ENCODE peak calls at places on chromosomes 5 and 9, in seven cellular contexts. G is H1, P is neuronal stem cell, O is IMR-90, W is mesendoderm, Y is H9, F is mesenchymal stem cell. I is an unnamed sample.

GRCh38 chr9:132728497-132728896 is 58.2 kb downstream of the GTF3C4 start:
- DNase-seq in W (no peak), F (no peak), Y (no peak), O (no peak), G (no peak), P (no peak), I (no peak)

GRCh38 chr5:88956416-88956815 is 73.4 kb upstream of the MEF2C start:
- DNase-seq in G (no peak), F (no peak), W (peak), P (no peak), O (no peak), Y (no peak), I (no peak)

GRCh38 chr9:6827370-6827949 is 69.7 kb downstream of the KDM4C start:
- DNase-seq in Y (no peak), P (peak), F (peak), G (peak), W (peak), O (peak), I (peak)

GRCh38 chr9:93091453-93092081 is 4.5 kb upstream of the CARD19 start:
- DNase-seq in G (no peak), P (no peak), W (peak), Y (peak), O (peak), F (peak), I (peak)

GRCh38 chr5:65102826-65103673 is 334.3 kb downstream of the CWC27 start:
- DNase-seq in O (peak), G (peak), W (peak), F (peak), P (no peak), Y (peak), I (peak)

GRCh38 chr5:42951847-42952411 is 88.2 kb downstream of the ANXA2R start:
- DNase-seq in F (no peak), P (no peak), Y (no peak), W (no peak), G (no peak), O (peak), I (peak)

GRCh38 chr5:180330810-180331646 is 22.1 kb downstream of the GFPT2 start:
- DNase-seq in G (no peak), P (no peak), F (peak), W (peak), Y (peak), O (peak), I (peak)

GRCh38 chr9:99699386-99699785 is 122.3 kb upstream of the NR4A3 start:
- DNase-seq in Y (no peak), W (no peak), G (no peak), F (no peak), O (no peak), P (no peak), I (no peak)

GRCh38 chr9:115393976-115394775 is 276.2 kb upstream of the TNC start:
- DNase-seq in O (no peak), P (no peak), G (no peak), F (no peak), Y (no peak), W (no peak), I (no peak)

GRCh38 chr5:142520885-142521284 is 165.0 kb downstream of the FGF1 start:
- DNase-seq in F (peak), P (no peak), G (no peak), Y (no peak), W (no peak), O (peak), I (no peak)

GRCh38 chr5:180970336-180970735 is 18.3 kb upstream of the BTNL3 start:
- DNase-seq in P (no peak), O (no peak), Y (no peak), F (no peak), W (no peak), G (no peak), I (no peak)

GRCh38 chr9:136952354-136952855 is 332 bp downstream of the LCN12 start:
- DNase-seq in W (no peak), Y (no peak), G (no peak), O (no peak), F (no peak), P (no peak), I (no peak)

GRCh38 chr5:68962632-68963484 is 131.0 kb upstream of the SLC30A5 start:
- DNase-seq in W (peak), Y (peak), F (peak), O (peak), P (peak), G (peak), I (peak)

GRCh38 chr5:150579462-150580400 is 60.7 kb upstream of the SYNPO start:
- DNase-seq in G (no peak), F (no peak), W (no peak), P (no peak), Y (no peak), O (no peak), I (no peak)

GRCh38 chr5:139740138-139740992 is 55.2 kb upstream of the PSD2 start:
- DNase-seq in P (no peak), F (no peak), Y (no peak), O (no peak), G (no peak), W (no peak), I (no peak)

GRCh38 chr5:158026248-158027031 is 167.5 kb upstream of the CLINT1 start:
- DNase-seq in Y (no peak), P (no peak), O (no peak), F (no peak), G (no peak), W (no peak), I (no peak)

GRCh38 chr5:134223406-134224251 is 2.2 kb downstream of the PPP2CA start:
- DNase-seq in O (peak), F (peak), G (no peak), W (no peak), P (no peak), Y (no peak), I (no peak)

GRCh38 chr9:8872802-8873201 is 1073.2 kb upstream of the DMAC1 start:
- DNase-seq in G (no peak), F (no peak), Y (no peak), P (no peak), W (no peak), O (no peak), I (no peak)

GRCh38 chr9:131387394-131387793 is 6.5 kb upstream of the PRRC2B start:
- DNase-seq in Y (no peak), G (no peak), F (no peak), P (no peak), W (no peak), O (no peak), I (no peak)

GRCh38 chr5:180375291-180375690 is 22.2 kb upstream of the GFPT2 start:
- DNase-seq in F (no peak), P (no peak), G (no peak), Y (no peak), O (no peak), W (no peak), I (peak)

GRCh38 chr9:97575673-97576048 is 57.5 kb downstream of the TSTD2 start:
- DNase-seq in F (no peak), P (no peak), G (peak), W (no peak), O (no peak), Y (no peak), I (no peak)

GRCh38 chr5:127758884-127759283 is 55.7 kb downstream of the CCDC192 start:
- DNase-seq in O (no peak), P (no peak), Y (no peak), W (peak), F (no peak), G (no peak), I (no peak)

GRCh38 chr9:89874351-89875321 is 269.8 kb downstream of the GADD45G start:
- DNase-seq in G (peak), Y (peak), O (no peak), F (peak), W (no peak), P (no peak), I (no peak)

GRCh38 chr5:55544341-55544740 is 9.6 kb upstream of the PLPP1 start:
- DNase-seq in G (no peak), Y (no peak), O (peak), F (no peak), P (no peak), W (no peak), I (no peak)

GRCh38 chr5:150305577-150305976 is 2.9 kb upstream of the ARSI start:
- DNase-seq in F (no peak), P (no peak), W (no peak), Y (no peak), G (no peak), O (no peak), I (no peak)

GRCh38 chr5:75108931-75109596 is 56.7 kb upstream of the GCNT4 start:
- DNase-seq in P (no peak), W (no peak), G (no peak), O (no peak), F (no peak), Y (no peak), I (no peak)

GRCh38 chr5:13045897-13046551 is 898.5 kb downstream of the DNAH5 start:
- DNase-seq in P (no peak), F (no peak), G (no peak), O (no peak), Y (no peak), W (no peak), I (no peak)

GRCh38 chr5:112049738-112050137 is 292.7 kb upstream of the NREP start:
- DNase-seq in O (peak), P (no peak), Y (no peak), W (no peak), G (no peak), F (no peak), I (no peak)

GRCh38 chr9:129081388-129081889 is 528 bp downstream of the DOLPP1 start:
- DNase-seq in Y (no peak), W (no peak), F (no peak), G (no peak), O (no peak), P (no peak), I (no peak)

GRCh38 chr9:23545728-23546127 is 280.3 kb downstream of the ELAVL2 start:
- DNase-seq in O (no peak), F (no peak), W (no peak), G (no peak), Y (no peak), P (no peak), I (no peak)

GRCh38 chr9:91419222-91420191 is 4.1 kb downstream of the NFIL3 start:
- DNase-seq in O (peak), F (peak), Y (no peak), G (no peak), P (no peak), W (peak), I (peak)

GRCh38 chr5:92977766-92978555 is 603.1 kb downstream of the NR2F1-AS1 start:
- DNase-seq in P (no peak), W (no peak), O (no peak), G (no peak), F (no peak), Y (no peak), I (no peak)

GRCh38 chr9:38380872-38381534 is 11.5 kb upstream of the ALDH1B1 start:
- DNase-seq in F (no peak), G (peak), O (no peak), Y (no peak), P (peak), W (peak), I (no peak)

GRCh38 chr9:26163931-26164330 is 485.7 kb upstream of the TUSC1 start:
- DNase-seq in F (peak), G (no peak), O (peak), W (no peak), P (no peak), Y (no peak), I (no peak)

GRCh38 chr5:168001311-168001710 is 290.1 kb upstream of the WWC1 start:
- DNase-seq in P (no peak), F (no peak), G (no peak), W (no peak), O (no peak), Y (no peak), I (no peak)

GRCh38 chr5:6674421-6674820 is 38.8 kb upstream of the TENT4A start:
- DNase-seq in W (no peak), F (no peak), G (no peak), O (no peak), P (no peak), Y (no peak), I (no peak)

GRCh38 chr5:41835625-41836024 is 34.6 kb downstream of the OXCT1 start:
- DNase-seq in W (peak), P (peak), F (peak), G (no peak), O (peak), Y (peak), I (peak)

GRCh38 chr9:123929177-123929869 is 603 bp downstream of the DENND1A start:
- DNase-seq in P (no peak), O (no peak), W (no peak), F (no peak), Y (peak), G (peak), I (peak)
- H2AK5ac ChIP-seq in P (no peak), O (peak), W (no peak), F (no peak), Y (no peak), G (no peak), I (no peak)

GRCh38 chr5:100693481-100693880 is 158.3 kb downstream of the FAM174A start:
- DNase-seq in O (no peak), P (no peak), W (peak), Y (no peak), F (no peak), G (no peak), I (no peak)

GRCh38 chr5:100694100-100694499 is 158.9 kb downstream of the FAM174A start:
- DNase-seq in G (no peak), O (no peak), P (no peak), F (no peak), Y (no peak), W (no peak), I (no peak)

GRCh38 chr5:100697970-100698369 is 162.8 kb downstream of the FAM174A start:
- DNase-seq in O (no peak), Y (no peak), F (no peak), W (no peak), G (no peak), P (no peak), I (no peak)
- H2AK5ac ChIP-seq in O (no peak), Y (no peak), F (no peak), W (no peak), G (no peak), P (no peak), I (no peak)

GRCh38 chr9:104374711-104375110 is 129.4 kb upstream of the OR13F1 start:
- DNase-seq in Y (no peak), O (no peak), G (no peak), F (no peak), W (no peak), P (no peak), I (no peak)
- H2AK5ac ChIP-seq in Y (no peak), O (no peak), G (no peak), F (no peak), W (no peak), P (no peak), I (no peak)

GRCh38 chr9:20135119-20135697 is 346.4 kb upstream of the SLC24A2 start:
- DNase-seq in O (no peak), Y (no peak), P (no peak), G (no peak), F (no peak), W (no peak), I (no peak)

GRCh38 chr9:20137425-20137824 is 348.6 kb upstream of the SLC24A2 start:
- DNase-seq in Y (no peak), W (no peak), F (no peak), G (no peak), O (no peak), P (no peak), I (no peak)

GRCh38 chr9:20144255-20144654 is 355.4 kb upstream of the SLC24A2 start:
- DNase-seq in P (no peak), G (no peak), Y (no peak), F (peak), O (no peak), W (no peak), I (no peak)

GRCh38 chr9:20139755-20140154 is 350.9 kb upstream of the SLC24A2 start:
- DNase-seq in F (no peak), Y (no peak), G (no peak), P (no peak), W (no peak), O (no peak), I (no peak)
- H2AK5ac ChIP-seq in F (no peak), Y (no peak), G (no peak), P (no peak), W (no peak), O (no peak), I (no peak)

GRCh38 chr5:152072076-152072475 is 147.4 kb upstream of the GLRA1 start:
- DNase-seq in W (peak), G (no peak), O (no peak), P (no peak), F (no peak), Y (no peak), I (no peak)

GRCh38 chr5:152063004-152063403 is 138.4 kb upstream of the GLRA1 start:
- DNase-seq in W (no peak), Y (no peak), G (no peak), O (no peak), F (no peak), P (no peak), I (peak)

GRCh38 chr5:152061095-152061494 is 136.4 kb upstream of the GLRA1 start:
- DNase-seq in O (no peak), P (no peak), F (no peak), G (no peak), Y (no peak), W (no peak), I (no peak)

GRCh38 chr5:152070591-152070990 is 145.9 kb upstream of the GLRA1 start:
- DNase-seq in O (no peak), G (no peak), P (no peak), Y (no peak), F (no peak), W (peak), I (no peak)

DNA sequence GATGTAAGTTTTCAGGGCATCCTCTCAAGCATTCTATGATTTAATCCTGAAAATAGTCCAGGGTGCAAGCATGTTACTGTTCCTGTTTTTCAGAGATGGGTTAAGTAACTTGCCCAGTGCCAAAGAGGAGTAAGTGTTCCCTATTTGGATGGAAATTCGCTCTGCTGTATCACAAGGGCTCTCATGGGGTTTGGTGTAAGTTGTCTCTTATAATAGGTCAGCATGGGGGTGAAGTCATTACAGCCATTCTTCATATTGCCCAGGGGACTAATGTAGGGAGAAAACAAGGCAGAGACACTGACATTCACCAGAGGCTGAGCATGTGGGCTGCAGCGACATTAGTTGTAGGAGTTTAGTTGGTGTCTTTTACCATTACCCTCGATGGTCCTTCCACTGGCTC is 142.1 kb upstream of the GLRA1 start:
- DNase-seq in G (no peak), O (no peak), F (no peak), Y (no peak), P (no peak), W (no peak), I (no peak)
- H2AK5ac ChIP-seq in G (no peak), O (no peak), F (no peak), Y (no peak), P (no peak), W (no peak), I (no peak)

DNA sequence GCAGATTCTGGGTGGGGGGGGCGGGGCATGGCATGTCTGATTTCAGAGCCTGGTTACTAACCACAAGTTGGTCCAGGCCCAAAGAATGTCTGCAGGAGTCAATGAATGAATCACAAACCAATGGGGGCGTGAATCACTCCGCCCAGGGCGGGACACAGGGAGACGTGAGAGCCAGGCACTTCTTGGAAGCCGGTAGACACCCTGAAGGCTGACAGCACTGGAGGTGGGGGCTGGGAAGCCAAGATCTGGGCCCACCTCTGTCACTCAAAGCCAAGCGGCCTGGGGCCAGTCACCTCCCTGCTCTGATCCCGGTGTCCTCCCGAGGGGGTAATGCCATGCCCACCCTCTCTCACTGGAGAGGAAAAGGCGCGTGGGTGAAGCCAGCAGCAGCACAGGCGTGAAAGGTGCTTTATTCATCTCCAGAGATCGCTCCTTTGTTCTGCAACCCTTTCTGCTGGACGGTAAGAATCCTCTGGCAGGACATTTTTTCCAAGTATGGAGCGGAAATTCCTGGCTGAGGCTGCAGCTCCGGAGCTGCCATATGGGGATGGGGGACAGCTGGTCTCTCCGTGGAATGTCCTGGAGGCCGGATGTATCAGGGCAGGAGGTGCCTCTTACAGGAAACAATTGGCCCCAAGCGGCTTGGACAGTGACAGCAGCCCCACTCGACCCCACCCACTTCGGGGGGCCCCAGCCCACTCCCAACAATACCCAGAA is 85.0 kb downstream of the STK10 start:
- DNase-seq in F (peak), O (peak), Y (peak), G (no peak), W (peak), P (peak), I (peak)
- H2AK5ac ChIP-seq in F (peak), O (peak), Y (no peak), G (no peak), W (no peak), P (peak), I (no peak)

GRCh38 chr5:169112016-169112415 is 188.9 kb downstream of the SLIT3 start:
- DNase-seq in P (no peak), F (no peak), O (no peak), W (no peak), G (no peak), Y (no peak), I (no peak)
- H2AK5ac ChIP-seq in P (no peak), F (no peak), O (no peak), W (no peak), G (no peak), Y (no peak), I (no peak)

GRCh38 chr5:116814656-116815055 is 240.0 kb upstream of the SEMA6A start:
- DNase-seq in G (no peak), Y (no peak), O (no peak), F (no peak), W (peak), P (no peak), I (no peak)
- H2AK5ac ChIP-seq in G (no peak), Y (no peak), O (no peak), F (no peak), W (no peak), P (no peak), I (no peak)